ENCODE peak calls at places on chromosomes 13 and 19, in six cellular contexts. One of them, this sample, is unnamed.

GRCh38 chr13:114097893-114098688 is 34.3 kb downstream of the RASA3 start:
- DNase-seq in activated T-helper 1 cell treated with Interleukin-2 at 50 U/mL for 16 hours: no peak
- DNase-seq in stimulated activated CD4-positive, alpha-beta T cell treated with anti-CD3 and anti-CD28 coated beads, TNF-alpha, amount 100 ng/mL, for 48 hours: no peak
- DNase-seq in neural crest cell: no peak
- DNase-seq in fibroblast of gingiva: no peak
- DNase-seq in NAMALWA: no peak
- DNase-seq in this sample: no peak

GRCh38 chr13:39779337-39780270 is 124.1 kb downstream of the COG6 start:
- DNase-seq in activated T-helper 1 cell treated with Interleukin-2 at 50 U/mL for 16 hours: peak; percentile 31
- DNase-seq in stimulated activated CD4-positive, alpha-beta T cell treated with anti-CD3 and anti-CD28 coated beads, TNF-alpha, amount 100 ng/mL, for 48 hours: no peak
- DNase-seq in neural crest cell: no peak
- DNase-seq in NAMALWA: no peak
- DNase-seq in fibroblast of gingiva: no peak
- DNase-seq in this sample: no peak

GRCh38 chr13:35139591-35139990 is 197.5 kb downstream of the NBEA start:
- DNase-seq in NAMALWA: no peak
- DNase-seq in fibroblast of gingiva: no peak
- DNase-seq in neural crest cell: no peak
- DNase-seq in stimulated activated CD4-positive, alpha-beta T cell treated with anti-CD3 and anti-CD28 coated beads, TNF-alpha, amount 100 ng/mL, for 48 hours: no peak
- DNase-seq in activated T-helper 1 cell treated with Interleukin-2 at 50 U/mL for 16 hours: no peak
- DNase-seq in this sample: peak; percentile 3

GRCh38 chr19:8525401-8525684 is 11.4 kb upstream of the ZNF414 start:
- DNase-seq in neural crest cell: no peak
- DNase-seq in fibroblast of gingiva: no peak
- DNase-seq in stimulated activated CD4-positive, alpha-beta T cell treated with anti-CD3 and anti-CD28 coated beads, TNF-alpha, amount 100 ng/mL, for 48 hours: no peak
- DNase-seq in NAMALWA: no peak
- DNase-seq in activated T-helper 1 cell treated with Interleukin-2 at 50 U/mL for 16 hours: no peak
- DNase-seq in this sample: no peak

GRCh38 chr13:98719527-98720250 is 32.8 kb downstream of the SLC15A1 start:
- DNase-seq in fibroblast of gingiva: no peak
- DNase-seq in stimulated activated CD4-positive, alpha-beta T cell treated with anti-CD3 and anti-CD28 coated beads, TNF-alpha, amount 100 ng/mL, for 48 hours: no peak
- DNase-seq in neural crest cell: no peak
- DNase-seq in NAMALWA: no peak
- DNase-seq in activated T-helper 1 cell treated with Interleukin-2 at 50 U/mL for 16 hours: no peak
- DNase-seq in this sample: no peak

GRCh38 chr13:26247608-26248007 is 6.3 kb upstream of the CDK8 start:
- DNase-seq in neural crest cell: no peak
- DNase-seq in NAMALWA: no peak
- DNase-seq in fibroblast of gingiva: no peak
- DNase-seq in stimulated activated CD4-positive, alpha-beta T cell treated with anti-CD3 and anti-CD28 coated beads, TNF-alpha, amount 100 ng/mL, for 48 hours: no peak
- DNase-seq in activated T-helper 1 cell treated with Interleukin-2 at 50 U/mL for 16 hours: no peak
- DNase-seq in this sample: peak; percentile 94

GRCh38 chr19:4014541-4015491 is 7.3 kb downstream of the PIAS4 start:
- DNase-seq in neural crest cell: no peak
- DNase-seq in fibroblast of gingiva: no peak
- DNase-seq in activated T-helper 1 cell treated with Interleukin-2 at 50 U/mL for 16 hours: no peak
- DNase-seq in stimulated activated CD4-positive, alpha-beta T cell treated with anti-CD3 and anti-CD28 coated beads, TNF-alpha, amount 100 ng/mL, for 48 hours: no peak
- DNase-seq in NAMALWA: peak; percentile 39
- DNase-seq in this sample: no peak

GRCh38 chr13:65456150-65456912 is 1773.8 kb downstream of the PCDH9 start:
- DNase-seq in fibroblast of gingiva: no peak
- DNase-seq in activated T-helper 1 cell treated with Interleukin-2 at 50 U/mL for 16 hours: no peak
- DNase-seq in NAMALWA: no peak
- DNase-seq in neural crest cell: no peak
- DNase-seq in stimulated activated CD4-positive, alpha-beta T cell treated with anti-CD3 and anti-CD28 coated beads, TNF-alpha, amount 100 ng/mL, for 48 hours: no peak
- DNase-seq in this sample: no peak

GRCh38 chr19:46714523-46715106 is 2.3 kb downstream of the PRKD2 start:
- DNase-seq in neural crest cell: no peak
- DNase-seq in activated T-helper 1 cell treated with Interleukin-2 at 50 U/mL for 16 hours: no peak
- DNase-seq in stimulated activated CD4-positive, alpha-beta T cell treated with anti-CD3 and anti-CD28 coated beads, TNF-alpha, amount 100 ng/mL, for 48 hours: no peak
- DNase-seq in fibroblast of gingiva: no peak
- DNase-seq in NAMALWA: peak; percentile 87
- DNase-seq in this sample: peak; percentile 80

GRCh38 chr19:677601-678380 is 1.6 kb downstream of the FSTL3 start:
- DNase-seq in activated T-helper 1 cell treated with Interleukin-2 at 50 U/mL for 16 hours: no peak
- DNase-seq in fibroblast of gingiva: no peak
- DNase-seq in neural crest cell: no peak
- DNase-seq in NAMALWA: peak; percentile 67
- DNase-seq in stimulated activated CD4-positive, alpha-beta T cell treated with anti-CD3 and anti-CD28 coated beads, TNF-alpha, amount 100 ng/mL, for 48 hours: no peak
- DNase-seq in this sample: no peak

GRCh38 chr13:55359067-55359466 is 1781.7 kb upstream of the PRR20A start:
- DNase-seq in neural crest cell: no peak
- DNase-seq in fibroblast of gingiva: no peak
- DNase-seq in NAMALWA: no peak
- DNase-seq in activated T-helper 1 cell treated with Interleukin-2 at 50 U/mL for 16 hours: no peak
- DNase-seq in stimulated activated CD4-positive, alpha-beta T cell treated with anti-CD3 and anti-CD28 coated beads, TNF-alpha, amount 100 ng/mL, for 48 hours: no peak
- DNase-seq in this sample: no peak

This sample was measured in OCI-M1.